ENCODE peak calls at places on chromosomes 13 and 19, in four cellular contexts. P is WTC11, O is H1, Z is K562. C is an unnamed sample.

GRCh38 chr19:47284324-47284899 is 9.7 kb downstream of the INAFM1 start:
- DNase-seq in O (no peak), Z (peak), P (no peak), C (peak)

GRCh38 chr19:58268344-58268743 is 10.4 kb upstream of the ZNF8 start:
- DNase-seq in P (no peak), O (no peak), Z (no peak), C (no peak)

GRCh38 chr19:45973564-45974338 is at the start of gene NOVA2:
- DNase-seq in O (peak), P (peak), Z (peak), C (peak)

GRCh38 chr19:46607441-46607841 is 6.3 kb downstream of the CALM3 start:
- DNase-seq in P (peak), O (no peak), Z (no peak), C (no peak)

GRCh38 chr19:10353793-10354391 is 14.5 kb upstream of the ICAM3 start:
- DNase-seq in O (peak), P (peak), Z (peak), C (peak)

GRCh38 chr19:10110076-10110971 is 1.2 kb upstream of the P2RY11 start:
- DNase-seq in O (no peak), P (no peak), Z (peak), C (no peak)

GRCh38 chr13:30877335-30877734 is 28.7 kb upstream of the MEDAG start:
- DNase-seq in P (no peak), Z (no peak), O (no peak), C (no peak)

GRCh38 chr13:31008400-31009115 is 76.1 kb downstream of the TEX26 start:
- DNase-seq in P (no peak), Z (no peak), O (no peak), C (no peak)

GRCh38 chr19:51321799-51322198 is 10.4 kb downstream of the IGLON5 start:
- DNase-seq in O (no peak), P (no peak), Z (no peak), C (no peak)

GRCh38 chr19:53908106-53908932 is 759 bp upstream of the CACNG7 start:
- DNase-seq in P (peak), O (no peak), Z (peak), C (peak)

GRCh38 chr13:42076309-42076713 is 27.9 kb downstream of the DGKH start:
- DNase-seq in Z (no peak), P (no peak), O (no peak), C (no peak)

GRCh38 chr19:19261350-19262189 is 11.5 kb downstream of the TM6SF2 start:
- DNase-seq in Z (peak), P (peak), O (peak), C (peak)

GRCh38 chr19:16645140-16645539 is 14.8 kb downstream of the SMIM7 start:
- DNase-seq in Z (no peak), O (no peak), P (no peak), C (no peak)

GRCh38 chr19:52689804-52690394 is 44.9 kb downstream of the ZNF611 start:
- DNase-seq in P (peak), Z (peak), O (no peak), C (peak)

GRCh38 chr19:29372461-29372860 is 153.3 kb upstream of the VSTM2B start:
- DNase-seq in P (no peak), O (no peak), Z (no peak), C (no peak)

GRCh38 chr13:31045621-31046081 is 113.2 kb downstream of the TEX26 start:
- DNase-seq in O (no peak), Z (peak), P (no peak), C (no peak)

GRCh38 chr19:17076539-17076919 is 952 bp downstream of the MYO9B start:
- DNase-seq in O (no peak), P (no peak), Z (no peak), C (peak)

GRCh38 chr19:34766386-34766785 is 6.6 kb downstream of the ZNF599 start:
- DNase-seq in O (no peak), P (no peak), Z (no peak), C (no peak)

GRCh38 chr19:33214621-33215020 is 11.0 kb downstream of the SLC7A10 start:
- DNase-seq in P (peak), Z (no peak), O (no peak), C (peak)

GRCh38 chr13:84399320-84400085 is 517.2 kb upstream of the SLITRK1 start:
- DNase-seq in P (no peak), O (no peak), Z (no peak), C (peak)

GRCh38 chr13:98129059-98129741 is 13.7 kb upstream of the FARP1 start:
- DNase-seq in Z (no peak), P (no peak), O (no peak), C (no peak)

GRCh38 chr19:5547881-5548280 is 19.9 kb downstream of the TINCR start:
- DNase-seq in P (peak), O (no peak), Z (peak), C (peak)

GRCh38 chr19:51784922-51785690 is 9.9 kb upstream of the FPR3 start:
- DNase-seq in P (no peak), O (no peak), Z (no peak), C (peak)

GRCh38 chr13:114179087-114179658 is at the start of gene CFAP97D2:
- DNase-seq in Z (no peak), O (no peak), P (no peak), C (peak)

GRCh38 chr19:2970201-2970838 is 7.0 kb upstream of the TLE6 start:
- DNase-seq in O (no peak), Z (no peak), P (no peak), C (no peak)

DNA sequence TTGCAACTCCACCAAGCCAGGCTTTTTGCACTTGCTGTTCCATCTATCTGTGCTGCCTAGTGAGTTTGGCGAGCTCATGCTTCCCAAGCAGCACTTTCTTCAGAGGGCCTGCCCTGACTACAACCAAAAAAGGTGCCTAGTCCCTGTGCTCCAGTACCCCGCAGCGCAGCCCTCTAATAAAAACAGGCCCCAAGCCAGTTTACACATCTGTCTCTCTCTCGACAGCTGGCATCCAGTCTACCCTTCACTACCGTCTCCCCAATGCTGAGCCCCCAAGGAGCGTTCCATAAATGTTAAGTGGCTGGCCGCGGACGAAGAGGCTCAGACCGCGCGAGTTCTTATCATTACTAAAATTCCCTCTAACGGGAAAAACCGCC is 512 bp downstream of the MED4 start:
- DNase-seq in P (no peak), Z (no peak), O (no peak), C (peak)
- TF ChIP-seq CREB1 in P (no peak), Z (no peak), O (no peak), C (no peak)

GRCh38 chr19:39647918-39648317 is 7.8 kb upstream of the LGALS16 start:
- DNase-seq in Z (no peak), P (no peak), O (no peak), C (no peak)
- TF ChIP-seq CREB1 in Z (no peak), P (no peak), O (no peak), C (no peak)

GRCh38 chr19:44702551-44703176 is 3.7 kb downstream of the CEACAM16 start:
- DNase-seq in Z (no peak), P (no peak), O (no peak), C (no peak)
- TF ChIP-seq CREB1 in Z (no peak), P (no peak), O (no peak), C (no peak)

GRCh38 chr19:4288091-4288777 is 9.2 kb downstream of the SHD start:
- DNase-seq in O (no peak), P (no peak), Z (peak), C (peak)
- TF ChIP-seq CREB1 in O (no peak), P (no peak), Z (no peak), C (no peak)

GRCh38 chr13:108895220-108895704 is 265.9 kb downstream of the MYO16 start:
- DNase-seq in O (no peak), Z (no peak), P (no peak), C (peak)
- TF ChIP-seq CREB1 in O (no peak), Z (no peak), P (no peak), C (no peak)

GRCh38 chr19:41411094-41411493 is 13.5 kb downstream of the BCKDHA start:
- DNase-seq in P (no peak), O (no peak), Z (no peak), C (no peak)

GRCh38 chr19:41407271-41407670 is 9.7 kb downstream of the BCKDHA start:
- DNase-seq in O (no peak), Z (no peak), P (peak), C (peak)

GRCh38 chr19:41408256-41408655 is 10.6 kb downstream of the BCKDHA start:
- DNase-seq in P (no peak), Z (no peak), O (no peak), C (peak)

GRCh38 chr19:41410655-41411054 is 13.0 kb downstream of the BCKDHA start:
- DNase-seq in Z (no peak), O (no peak), P (no peak), C (no peak)

GRCh38 chr19:41409288-41409687 is 11.7 kb downstream of the BCKDHA start:
- DNase-seq in P (no peak), Z (no peak), O (no peak), C (no peak)
- TF ChIP-seq CREB1 in P (no peak), Z (no peak), O (no peak), C (no peak)

GRCh38 chr13:104206450-104207044 is 1140.3 kb upstream of the SLC10A2 start:
- DNase-seq in P (no peak), Z (no peak), O (no peak), C (no peak)

GRCh38 chr13:104198811-104199210 is 1132.6 kb upstream of the SLC10A2 start:
- DNase-seq in O (no peak), Z (no peak), P (no peak), C (no peak)

DNA sequence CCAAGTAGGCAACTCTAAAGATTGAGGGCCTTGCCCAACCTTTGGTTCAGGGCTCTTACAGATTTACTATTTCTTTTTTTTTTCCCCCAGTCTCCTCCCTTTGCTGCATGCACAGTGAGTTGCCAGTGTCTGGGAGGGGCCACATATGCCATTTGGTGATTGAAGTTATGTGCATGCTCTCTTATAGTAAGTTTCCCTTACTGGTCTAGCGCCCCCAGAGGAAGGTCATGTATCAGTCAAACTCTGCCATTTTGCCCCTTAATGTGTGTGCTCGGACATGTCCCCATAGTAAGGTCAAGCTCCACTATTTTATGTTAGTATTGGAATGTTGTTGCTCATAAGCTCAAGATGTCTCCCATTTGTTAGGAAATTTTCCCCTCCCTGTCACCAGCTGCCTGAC is 1138.0 kb upstream of the SLC10A2 start:
- DNase-seq in Z (no peak), O (no peak), P (no peak), C (peak)
- TF ChIP-seq CREB1 in Z (no peak), O (no peak), P (no peak), C (no peak)

GRCh38 chr19:39475748-39476147 is 4.9 kb upstream of the TIMM50 start:
- DNase-seq in P (no peak), Z (no peak), O (no peak), C (no peak)
- TF ChIP-seq CREB1 in P (no peak), Z (no peak), O (no peak), C (no peak)